ENCODE peak calls at places on chromosomes 11 and 22, in five cellular contexts. X, V, Y, H and J are unnamed samples.

GRCh38 chr11:107043242-107043991 is 25.1 kb upstream of the GUCY1A2 start:
- DNase-seq in X (no peak), V (no peak), Y (peak; percentile 96), H (peak; percentile 17), J (peak; percentile 88)

GRCh38 chr11:62925745-62926668 is 4.8 kb upstream of the CHRM1 start:
- DNase-seq in X (no peak), V (no peak), Y (no peak), H (no peak), J (peak; percentile 34)

GRCh38 chr11:59849129-59849528 is 3.8 kb upstream of the CBLIF start:
- DNase-seq in X (no peak), V (no peak), Y (no peak), H (no peak), J (no peak)

GRCh38 chr11:61549662-61550568 is 31.0 kb downstream of the SYT7 start:
- DNase-seq in X (no peak), V (no peak), Y (no peak), H (no peak), J (no peak)

GRCh38 chr22:18970180-18970947 is 34.3 kb upstream of the PRODH start:
- DNase-seq in X (peak; percentile 42), V (no peak), Y (peak; percentile 47), H (peak; percentile 21), J (peak; percentile 42)

GRCh38 chr11:88036701-88037100 is 138.5 kb downstream of the RAB38 start:
- DNase-seq in X (no peak), V (no peak), Y (no peak), H (no peak), J (no peak)

GRCh38 chr11:62665630-62666258 is 632 bp downstream of the CSKMT start:
- DNase-seq in X (peak; percentile 66), V (peak; percentile 82), Y (peak; percentile 80), H (peak; percentile 69), J (peak; percentile 77)

GRCh38 chr11:126423743-126424142 is 68.3 kb downstream of the ST3GAL4 start:
- DNase-seq in X (no peak), V (no peak), Y (no peak), H (no peak), J (no peak)

GRCh38 chr22:40196628-40197027 is 18.9 kb downstream of the TNRC6B start:
- DNase-seq in X (no peak), V (no peak), Y (peak; percentile 98), H (peak; percentile 74), J (peak; percentile 69)

GRCh38 chr11:57646756-57647303 is 2.9 kb downstream of the YPEL4 start:
- DNase-seq in X (no peak), V (no peak), Y (no peak), H (no peak), J (no peak)

GRCh38 chr11:63567044-63567840 is 4.1 kb upstream of the PLAAT2 start:
- DNase-seq in X (peak; percentile 47), V (peak; percentile 93), Y (peak; percentile 90), H (peak; percentile 57), J (peak; percentile 86)

GRCh38 chr11:64069401-64070300 is 33.9 kb downstream of the FLRT1 start:
- DNase-seq in X (no peak), V (no peak), Y (no peak), H (no peak), J (no peak)

GRCh38 chr22:46796566-46797195 is 34.2 kb downstream of the TBC1D22A start:
- DNase-seq in X (no peak), V (no peak), Y (no peak), H (no peak), J (no peak)

GRCh38 chr11:126491092-126491491 is 135.6 kb downstream of the ST3GAL4 start:
- DNase-seq in X (no peak), V (no peak), Y (no peak), H (no peak), J (no peak)

GRCh38 chr22:32475428-32476010 is 908 bp downstream of the FBXO7 start:
- DNase-seq in X (no peak), V (no peak), Y (peak; percentile 78), H (no peak), J (peak; percentile 77)

GRCh38 chr11:17483505-17483904 is 6.9 kb upstream of the ABCC8 start:
- DNase-seq in X (no peak), V (no peak), Y (no peak), H (no peak), J (no peak)

GRCh38 chr22:33895444-33895843 is 24.8 kb downstream of the LARGE1 start:
- DNase-seq in X (no peak), V (no peak), Y (no peak), H (no peak), J (no peak)

GRCh38 chr22:40791241-40791640 is 27.9 kb downstream of the SLC25A17 start:
- DNase-seq in X (no peak), V (no peak), Y (no peak), H (no peak), J (no peak)

GRCh38 chr22:37206841-37207821 is 5.1 kb downstream of the SSTR3 start:
- DNase-seq in X (peak; percentile 16), V (no peak), Y (no peak), H (no peak), J (no peak)

GRCh38 chr11:103552086-103552485 is 442.9 kb downstream of the DYNC2H1 start:
- DNase-seq in X (no peak), V (no peak), Y (no peak), H (no peak), J (no peak)

GRCh38 chr11:57638005-57638760 is 11.5 kb downstream of the YPEL4 start:
- DNase-seq in X (no peak), V (peak; percentile 57), Y (peak; percentile 92), H (peak; percentile 99), J (peak; percentile 95)

GRCh38 chr11:14927146-14927545 is 35.1 kb upstream of the CYP2R1 start:
- DNase-seq in X (no peak), V (no peak), Y (peak; percentile 52), H (no peak), J (no peak)

GRCh38 chr11:36162909-36163434 is 126.3 kb downstream of the COMMD9 start:
- DNase-seq in X (no peak), V (no peak), Y (no peak), H (no peak), J (no peak)

GRCh38 chr11:64566042-64566914 is 24.7 kb upstream of the SLC22A12 start:
- DNase-seq in X (peak; percentile 26), V (peak; percentile 82), Y (peak; percentile 88), H (peak; percentile 81), J (peak; percentile 72)

GRCh38 chr11:103488579-103488978 is 379.4 kb downstream of the DYNC2H1 start:
- DNase-seq in X (no peak), V (no peak), Y (no peak), H (no peak), J (no peak)

GRCh38 chr11:3153291-3153861 is 11.7 kb downstream of the OSBPL5 start:
- DNase-seq in X (no peak), V (no peak), Y (peak; percentile 91), H (peak; percentile 89), J (peak; percentile 70)

GRCh38 chr11:8786933-8787332 is 104.3 kb downstream of the RPL27A start:
- DNase-seq in X (no peak), V (no peak), Y (peak; percentile 47), H (no peak), J (peak; percentile 68)

GRCh38 chr11:102733232-102733875 is 8.6 kb upstream of the MMP8 start:
- DNase-seq in X (no peak), V (peak; percentile 66), Y (peak; percentile 65), H (peak; percentile 50), J (peak; percentile 37)

GRCh38 chr22:23565942-23566715 is 14.0 kb downstream of the IGLL1 start:
- DNase-seq in X (no peak), V (no peak), Y (no peak), H (no peak), J (peak; percentile 30)

GRCh38 chr22:48564995-48565394 is 1262.7 kb downstream of the BRD1 start:
- DNase-seq in X (no peak), V (no peak), Y (no peak), H (no peak), J (no peak)

GRCh38 chr11:94314064-94314463 is 9.7 kb downstream of the IZUMO1R start:
- DNase-seq in X (no peak), V (no peak), Y (no peak), H (no peak), J (no peak)

GRCh38 chr11:134261626-134262488 is 8.5 kb downstream of the ACAD8 start:
- DNase-seq in X (peak; percentile 33), V (peak; percentile 72), Y (peak; percentile 49), H (peak; percentile 46), J (peak; percentile 25)

GRCh38 chr22:38906024-38906423 is 34.0 kb upstream of the CBX6 start:
- DNase-seq in X (no peak), V (no peak), Y (no peak), H (no peak), J (no peak)